ENCODE peak calls at places on chromosomes 11 and 22, in ten cellular contexts. G, M, A, R, P, C, V, L, E and W are unnamed samples.

GRCh38 chr11:112339566-112339965 is 78.9 kb upstream of the PLET1 start:
- DNase-seq in P (no peak), L (no peak), C (no peak), M (peak; percentile 51), E (no peak), G (no peak), A (no peak), R (no peak), V (no peak), W (no peak)

GRCh38 chr22:22687638-22688500 is 43.5 kb downstream of the GGTLC2 start:
- DNase-seq in E (peak; percentile 34), A (no peak), G (no peak), R (peak; percentile 38), P (peak; percentile 15), C (no peak), V (peak; percentile 60), L (peak; percentile 36), M (peak; percentile 16), W (peak; percentile 61)

GRCh38 chr11:18705651-18706281 is 7.2 kb downstream of the TMEM86A start:
- DNase-seq in R (no peak), V (peak; percentile 35), M (peak; percentile 66), C (peak; percentile 58), P (no peak), G (no peak), L (no peak), E (peak; percentile 35), A (peak; percentile 53), W (peak; percentile 49)

GRCh38 chr11:120774591-120775386 is 249.1 kb upstream of the TBCEL start:
- DNase-seq in R (no peak), V (no peak), L (no peak), E (no peak), A (no peak), M (no peak), C (no peak), G (no peak), P (no peak), W (no peak)

GRCh38 chr11:63639195-63639832 is 25.1 kb upstream of the PLAAT3 start:
- DNase-seq in R (no peak), G (no peak), E (no peak), V (no peak), P (no peak), C (no peak), M (no peak), A (no peak), L (no peak), W (peak; percentile 30)

GRCh38 chr11:34916810-34917780 is 677 bp downstream of the PDHX start:
- DNase-seq in M (no peak), E (no peak), V (no peak), C (no peak), G (no peak), P (no peak), R (no peak), L (no peak), A (no peak), W (no peak)

GRCh38 chr11:34438529-34439507 is at the start of gene CAT:
- DNase-seq in E (peak; percentile 99), G (peak; percentile 97), V (peak; percentile 98), P (peak; percentile 96), M (peak; percentile 95), R (peak; percentile 94), C (peak; percentile 99), L (peak; percentile 98), A (peak; percentile 99), W (peak; percentile 99)

GRCh38 chr11:94100253-94100652 is 28.4 kb upstream of the PANX1 start:
- DNase-seq in V (no peak), E (no peak), R (no peak), P (no peak), M (no peak), A (no peak), L (no peak), G (no peak), C (no peak), W (peak; percentile 19)